ENCODE peak calls at places on chromosomes 7 and 10, in four cellular contexts. D is germinal center, M is cardiac fibroblast, W is stomach. Q is an unnamed sample.

GRCh38 chr7:157004839-157005455 is 5.5 kb downstream of the MNX1 start:
- DNase-seq in D (no peak), M (no peak), W (no peak), Q (no peak)

GRCh38 chr10:25080880-25081581 is 64.6 kb downstream of the THNSL1 start:
- DNase-seq in D (peak), M (peak), W (peak), Q (peak)

GRCh38 chr7:134712196-134712595 is 65.5 kb downstream of the BPGM start:
- DNase-seq in D (no peak), M (no peak), W (no peak), Q (no peak)

GRCh38 chr7:151395036-151395367 is 14.8 kb downstream of the WDR86 start:
- DNase-seq in D (no peak), M (no peak), W (no peak), Q (no peak)

GRCh38 chr7:25856056-25856780 is 295.8 kb upstream of the NFE2L3 start:
- DNase-seq in D (no peak), M (peak), W (no peak), Q (no peak)

GRCh38 chr10:80855348-80855971 is 317.8 kb downstream of the SH2D4B start:
- DNase-seq in D (peak), M (no peak), W (no peak), Q (peak)

GRCh38 chr7:50393076-50393475 is 57.1 kb downstream of the FIGNL1 start:
- DNase-seq in D (no peak), M (no peak), W (no peak), Q (no peak)

GRCh38 chr10:11286261-11286989 is 268.8 kb downstream of the CELF2 start:
- DNase-seq in D (no peak), M (no peak), W (no peak), Q (no peak)

GRCh38 chr10:30368065-30368718 is 19.1 kb upstream of the MTPAP start:
- DNase-seq in D (no peak), M (peak), W (no peak), Q (no peak)

GRCh38 chr10:119422685-119423509 is 119.6 kb downstream of the RGS10 start:
- DNase-seq in D (no peak), M (no peak), W (no peak), Q (no peak)

GRCh38 chr7:149880871-149881301 is 7.1 kb downstream of the ATP6V0E2 start:
- DNase-seq in D (no peak), M (no peak), W (no peak), Q (no peak)

GRCh38 chr10:117439243-117439912 is 64.1 kb upstream of the PDZD8 start:
- DNase-seq in D (no peak), M (peak), W (no peak), Q (peak)

GRCh38 chr7:51148216-51148615 is 168.4 kb downstream of the COBL start:
- DNase-seq in D (no peak), M (no peak), W (no peak), Q (no peak)

GRCh38 chr10:113957013-113957412 is 86.7 kb upstream of the ADRB1 start:
- DNase-seq in D (no peak), M (peak), W (no peak), Q (peak)

GRCh38 chr7:45684910-45685618 is 110.9 kb downstream of the ADCY1 start:
- DNase-seq in D (no peak), M (no peak), W (no peak), Q (no peak)

GRCh38 chr7:29854257-29854938 is 48.1 kb downstream of the WIPF3 start:
- DNase-seq in D (no peak), M (peak), W (no peak), Q (peak)

GRCh38 chr7:98294798-98295382 is 13.4 kb downstream of the BRI3 start:
- DNase-seq in D (peak), M (peak), W (peak), Q (peak)

GRCh38 chr10:78588194-78588811 is 480.5 kb upstream of the ZMIZ1 start:
- DNase-seq in D (no peak), M (peak), W (no peak), Q (no peak)

GRCh38 chr7:55254242-55254595 is 110.9 kb upstream of the LANCL2 start:
- DNase-seq in D (no peak), M (no peak), W (no peak), Q (no peak)

GRCh38 chr10:4427524-4427923 is 398.5 kb upstream of the AKR1E2 start:
- DNase-seq in D (no peak), M (no peak), W (no peak), Q (no peak)

GRCh38 chr10:114384181-114384580 is 20.1 kb downstream of the AFAP1L2 start:
- DNase-seq in D (no peak), M (no peak), W (no peak), Q (no peak)

GRCh38 chr7:135245826-135246825 is 12.5 kb downstream of the STRA8 start:
- DNase-seq in D (no peak), M (no peak), W (peak), Q (no peak)

GRCh38 chr10:5527332-5528200 is 2.8 kb downstream of the CALML3 start:
- DNase-seq in D (no peak), M (no peak), W (peak), Q (no peak)

GRCh38 chr7:142542097-142542496 is 207.2 kb upstream of the PRSS1 start:
- DNase-seq in D (no peak), M (no peak), W (no peak), Q (no peak)

GRCh38 chr10:95976295-95977229 is 66.8 kb upstream of the CCNJ start:
- DNase-seq in D (no peak), M (no peak), W (no peak), Q (no peak)

GRCh38 chr10:115939101-115939815 is 333.7 kb downstream of the GFRA1 start:
- DNase-seq in D (no peak), M (no peak), W (no peak), Q (no peak)

GRCh38 chr10:89114846-89115625 is 92.1 kb downstream of the CH25H start:
- DNase-seq in D (no peak), M (peak), W (no peak), Q (no peak)

GRCh38 chr7:131322046-131322445 is 5.6 kb upstream of the MKLN1 start:
- DNase-seq in D (no peak), M (no peak), W (no peak), Q (no peak)

GRCh38 chr10:15313844-15314243 is 57.2 kb downstream of the FAM171A1 start:
- DNase-seq in D (no peak), M (peak), W (no peak), Q (no peak)

GRCh38 chr7:106692450-106693051 is 31.6 kb upstream of the CCDC71L start:
- DNase-seq in D (no peak), M (no peak), W (no peak), Q (no peak)

GRCh38 chr10:126533644-126534043 is 136.8 kb downstream of the C10orf90 start:
- DNase-seq in D (no peak), M (no peak), W (peak), Q (no peak)

GRCh38 chr10:17292375-17292774 is 64.3 kb downstream of the VIM start:
- DNase-seq in D (no peak), M (no peak), W (no peak), Q (no peak)

Q was measured in MCF 10A.